ENCODE peak calls at places on chromosomes 5 and 9, in six cellular contexts. One of them, this sample, is unnamed.

GRCh38 chr5:139639619-139640431 is 8.3 kb upstream of the CXXC5 start:
- DNase-seq in anterior cingulate cortex: no peak
- DNase-seq in cardiac muscle cell: no peak
- DNase-seq in SK-N-SH: peak
- DNase-seq in stimulated activated CD4-positive, alpha-beta T cell treated with anti-CD3 and anti-CD28 coated beads, Interleukin-15, amount 100 ng/mL, for 1 hour: no peak
- DNase-seq in AG20443: no peak
- DNase-seq in this sample: no peak

GRCh38 chr9:124506433-124506832 is 766 bp downstream of the NR5A1 start:
- DNase-seq in cardiac muscle cell: no peak
- DNase-seq in SK-N-SH: peak
- DNase-seq in anterior cingulate cortex: no peak
- DNase-seq in AG20443: no peak
- DNase-seq in stimulated activated CD4-positive, alpha-beta T cell treated with anti-CD3 and anti-CD28 coated beads, Interleukin-15, amount 100 ng/mL, for 1 hour: no peak
- DNase-seq in this sample: peak

GRCh38 chr5:6634327-6634713 is 1.1 kb downstream of the SRD5A1 start:
- DNase-seq in anterior cingulate cortex: no peak
- DNase-seq in cardiac muscle cell: no peak
- DNase-seq in stimulated activated CD4-positive, alpha-beta T cell treated with anti-CD3 and anti-CD28 coated beads, Interleukin-15, amount 100 ng/mL, for 1 hour: no peak
- DNase-seq in SK-N-SH: peak
- DNase-seq in AG20443: peak
- DNase-seq in this sample: no peak

GRCh38 chr5:73637565-73637964 is 11.6 kb downstream of the ARHGEF28 start:
- DNase-seq in SK-N-SH: no peak
- DNase-seq in AG20443: no peak
- DNase-seq in stimulated activated CD4-positive, alpha-beta T cell treated with anti-CD3 and anti-CD28 coated beads, Interleukin-15, amount 100 ng/mL, for 1 hour: no peak
- DNase-seq in cardiac muscle cell: peak
- DNase-seq in anterior cingulate cortex: no peak
- DNase-seq in this sample: no peak

GRCh38 chr9:573551-574410 is 267.7 kb upstream of the DMRT1 start:
- DNase-seq in anterior cingulate cortex: no peak
- DNase-seq in SK-N-SH: no peak
- DNase-seq in cardiac muscle cell: peak
- DNase-seq in AG20443: no peak
- DNase-seq in stimulated activated CD4-positive, alpha-beta T cell treated with anti-CD3 and anti-CD28 coated beads, Interleukin-15, amount 100 ng/mL, for 1 hour: no peak
- DNase-seq in this sample: no peak

GRCh38 chr5:143986567-143987242 is 174.7 kb downstream of the HMHB1 start:
- DNase-seq in anterior cingulate cortex: no peak
- DNase-seq in cardiac muscle cell: no peak
- DNase-seq in stimulated activated CD4-positive, alpha-beta T cell treated with anti-CD3 and anti-CD28 coated beads, Interleukin-15, amount 100 ng/mL, for 1 hour: no peak
- DNase-seq in AG20443: peak
- DNase-seq in SK-N-SH: no peak
- DNase-seq in this sample: peak

GRCh38 chr5:54882101-54882500 is 103.3 kb downstream of the ESM1 start:
- DNase-seq in cardiac muscle cell: no peak
- DNase-seq in SK-N-SH: no peak
- DNase-seq in anterior cingulate cortex: no peak
- DNase-seq in AG20443: no peak
- DNase-seq in stimulated activated CD4-positive, alpha-beta T cell treated with anti-CD3 and anti-CD28 coated beads, Interleukin-15, amount 100 ng/mL, for 1 hour: no peak
- DNase-seq in this sample: no peak

GRCh38 chr5:9596833-9597232 is 33.3 kb downstream of the TAS2R1 start:
- DNase-seq in SK-N-SH: peak
- DNase-seq in cardiac muscle cell: peak
- DNase-seq in anterior cingulate cortex: no peak
- DNase-seq in AG20443: peak
- DNase-seq in stimulated activated CD4-positive, alpha-beta T cell treated with anti-CD3 and anti-CD28 coated beads, Interleukin-15, amount 100 ng/mL, for 1 hour: no peak
- DNase-seq in this sample: no peak

GRCh38 chr5:137672001-137672400 is 63.9 kb downstream of the KLHL3 start:
- DNase-seq in anterior cingulate cortex: no peak
- DNase-seq in AG20443: no peak
- DNase-seq in stimulated activated CD4-positive, alpha-beta T cell treated with anti-CD3 and anti-CD28 coated beads, Interleukin-15, amount 100 ng/mL, for 1 hour: no peak
- DNase-seq in SK-N-SH: no peak
- DNase-seq in cardiac muscle cell: no peak
- DNase-seq in this sample: no peak

GRCh38 chr5:89606901-89607554 is 724.0 kb upstream of the MEF2C start:
- DNase-seq in cardiac muscle cell: no peak
- DNase-seq in anterior cingulate cortex: no peak
- DNase-seq in SK-N-SH: no peak
- DNase-seq in stimulated activated CD4-positive, alpha-beta T cell treated with anti-CD3 and anti-CD28 coated beads, Interleukin-15, amount 100 ng/mL, for 1 hour: no peak
- DNase-seq in AG20443: no peak
- DNase-seq in this sample: no peak

GRCh38 chr5:36658016-36658415 is 51.6 kb downstream of the SLC1A3 start:
- DNase-seq in SK-N-SH: no peak
- DNase-seq in anterior cingulate cortex: no peak
- DNase-seq in cardiac muscle cell: no peak
- DNase-seq in AG20443: peak
- DNase-seq in stimulated activated CD4-positive, alpha-beta T cell treated with anti-CD3 and anti-CD28 coated beads, Interleukin-15, amount 100 ng/mL, for 1 hour: no peak
- DNase-seq in this sample: no peak

GRCh38 chr5:16617272-16617973 is 626 bp upstream of the RETREG1 start:
- DNase-seq in SK-N-SH: peak
- DNase-seq in AG20443: no peak
- DNase-seq in anterior cingulate cortex: no peak
- DNase-seq in cardiac muscle cell: no peak
- DNase-seq in stimulated activated CD4-positive, alpha-beta T cell treated with anti-CD3 and anti-CD28 coated beads, Interleukin-15, amount 100 ng/mL, for 1 hour: peak
- DNase-seq in this sample: no peak

GRCh38 chr9:8558176-8558575 is 758.6 kb upstream of the DMAC1 start:
- DNase-seq in cardiac muscle cell: no peak
- DNase-seq in AG20443: no peak
- DNase-seq in SK-N-SH: no peak
- DNase-seq in stimulated activated CD4-positive, alpha-beta T cell treated with anti-CD3 and anti-CD28 coated beads, Interleukin-15, amount 100 ng/mL, for 1 hour: no peak
- DNase-seq in anterior cingulate cortex: no peak
- DNase-seq in this sample: no peak

This sample was measured in aorta.